ENCODE peak calls at places on chromosomes 1 and 21, in six cellular contexts. One of them, this sample, is unnamed.

GRCh38 chr1:204301171-204301957 is 58.4 kb downstream of the PLEKHA6 start:
- DNase-seq in mesendoderm: no peak
- DNase-seq in substantia nigra: no peak
- DNase-seq in stimulated activated CD8-positive, alpha-beta memory T cell treated with anti-CD3 and anti-CD28 coated beads, Interleukin-7, amount 100 ng/mL, for 4 hours: no peak
- DNase-seq in activated CD4-positive, alpha-beta T cell treated with anti-CD3 and anti-CD28 coated beads for 24 hours: no peak
- DNase-seq in HFFc6: no peak
- DNase-seq in this sample: no peak

GRCh38 chr21:31110430-31110829 is 72.2 kb upstream of the KRTAP19-8 start:
- DNase-seq in mesendoderm: no peak
- DNase-seq in stimulated activated CD8-positive, alpha-beta memory T cell treated with anti-CD3 and anti-CD28 coated beads, Interleukin-7, amount 100 ng/mL, for 4 hours: no peak
- DNase-seq in HFFc6: no peak
- DNase-seq in substantia nigra: no peak
- DNase-seq in activated CD4-positive, alpha-beta T cell treated with anti-CD3 and anti-CD28 coated beads for 24 hours: no peak
- DNase-seq in this sample: no peak

GRCh38 chr1:246067432-246068021 is 439.6 kb downstream of the SMYD3 start:
- DNase-seq in activated CD4-positive, alpha-beta T cell treated with anti-CD3 and anti-CD28 coated beads for 24 hours: no peak
- DNase-seq in substantia nigra: no peak
- DNase-seq in stimulated activated CD8-positive, alpha-beta memory T cell treated with anti-CD3 and anti-CD28 coated beads, Interleukin-7, amount 100 ng/mL, for 4 hours: no peak
- DNase-seq in HFFc6: peak; percentile 37
- DNase-seq in mesendoderm: no peak
- DNase-seq in this sample: no peak

GRCh38 chr1:206591236-206591635 is 21.0 kb downstream of the EIF2D start:
- DNase-seq in stimulated activated CD8-positive, alpha-beta memory T cell treated with anti-CD3 and anti-CD28 coated beads, Interleukin-7, amount 100 ng/mL, for 4 hours: no peak
- DNase-seq in HFFc6: no peak
- DNase-seq in substantia nigra: no peak
- DNase-seq in activated CD4-positive, alpha-beta T cell treated with anti-CD3 and anti-CD28 coated beads for 24 hours: no peak
- DNase-seq in mesendoderm: no peak
- DNase-seq in this sample: no peak

GRCh38 chr1:96683931-96684330 is 37.7 kb upstream of the PTBP2 start:
- DNase-seq in activated CD4-positive, alpha-beta T cell treated with anti-CD3 and anti-CD28 coated beads for 24 hours: no peak
- DNase-seq in stimulated activated CD8-positive, alpha-beta memory T cell treated with anti-CD3 and anti-CD28 coated beads, Interleukin-7, amount 100 ng/mL, for 4 hours: no peak
- DNase-seq in substantia nigra: no peak
- DNase-seq in mesendoderm: no peak
- DNase-seq in HFFc6: no peak
- DNase-seq in this sample: no peak

GRCh38 chr1:18865176-18865575 is 5.7 kb upstream of the TAS1R2 start:
- DNase-seq in activated CD4-positive, alpha-beta T cell treated with anti-CD3 and anti-CD28 coated beads for 24 hours: no peak
- DNase-seq in substantia nigra: no peak
- DNase-seq in stimulated activated CD8-positive, alpha-beta memory T cell treated with anti-CD3 and anti-CD28 coated beads, Interleukin-7, amount 100 ng/mL, for 4 hours: no peak
- DNase-seq in mesendoderm: no peak
- DNase-seq in HFFc6: no peak
- DNase-seq in this sample: no peak

GRCh38 chr1:7975212-7975865 is 13.8 kb downstream of the PARK7 start:
- DNase-seq in HFFc6: peak; percentile 77
- DNase-seq in mesendoderm: peak; percentile 91
- DNase-seq in substantia nigra: peak; percentile 13
- DNase-seq in stimulated activated CD8-positive, alpha-beta memory T cell treated with anti-CD3 and anti-CD28 coated beads, Interleukin-7, amount 100 ng/mL, for 4 hours: no peak
- DNase-seq in activated CD4-positive, alpha-beta T cell treated with anti-CD3 and anti-CD28 coated beads for 24 hours: no peak
- DNase-seq in this sample: no peak

GRCh38 chr1:151106891-151107290 is 36.3 kb downstream of the GABPB2 start:
- DNase-seq in stimulated activated CD8-positive, alpha-beta memory T cell treated with anti-CD3 and anti-CD28 coated beads, Interleukin-7, amount 100 ng/mL, for 4 hours: no peak
- DNase-seq in substantia nigra: no peak
- DNase-seq in HFFc6: peak; percentile 45
- DNase-seq in mesendoderm: no peak
- DNase-seq in activated CD4-positive, alpha-beta T cell treated with anti-CD3 and anti-CD28 coated beads for 24 hours: no peak
- DNase-seq in this sample: no peak

GRCh38 chr1:77347646-77348045 is 65.8 kb downstream of the AK5 start:
- DNase-seq in activated CD4-positive, alpha-beta T cell treated with anti-CD3 and anti-CD28 coated beads for 24 hours: peak; percentile 4
- DNase-seq in mesendoderm: peak; percentile 69
- DNase-seq in substantia nigra: no peak
- DNase-seq in HFFc6: peak; percentile 96
- DNase-seq in stimulated activated CD8-positive, alpha-beta memory T cell treated with anti-CD3 and anti-CD28 coated beads, Interleukin-7, amount 100 ng/mL, for 4 hours: no peak
- DNase-seq in this sample: no peak

GRCh38 chr1:7781923-7782495 is 2.1 kb upstream of the PER3 start:
- DNase-seq in HFFc6: no peak
- DNase-seq in substantia nigra: no peak
- DNase-seq in activated CD4-positive, alpha-beta T cell treated with anti-CD3 and anti-CD28 coated beads for 24 hours: no peak
- DNase-seq in stimulated activated CD8-positive, alpha-beta memory T cell treated with anti-CD3 and anti-CD28 coated beads, Interleukin-7, amount 100 ng/mL, for 4 hours: no peak
- DNase-seq in mesendoderm: no peak
- DNase-seq in this sample: no peak

GRCh38 chr1:200654660-200655059 is 15.0 kb downstream of the DDX59 start:
- DNase-seq in activated CD4-positive, alpha-beta T cell treated with anti-CD3 and anti-CD28 coated beads for 24 hours: no peak
- DNase-seq in mesendoderm: no peak
- DNase-seq in stimulated activated CD8-positive, alpha-beta memory T cell treated with anti-CD3 and anti-CD28 coated beads, Interleukin-7, amount 100 ng/mL, for 4 hours: no peak
- DNase-seq in substantia nigra: no peak
- DNase-seq in HFFc6: no peak
- DNase-seq in this sample: peak; percentile 36

GRCh38 chr1:33111965-33112364 is 31.0 kb downstream of the AZIN2 start:
- DNase-seq in substantia nigra: no peak
- DNase-seq in HFFc6: peak; percentile 37
- DNase-seq in activated CD4-positive, alpha-beta T cell treated with anti-CD3 and anti-CD28 coated beads for 24 hours: no peak
- DNase-seq in mesendoderm: no peak
- DNase-seq in stimulated activated CD8-positive, alpha-beta memory T cell treated with anti-CD3 and anti-CD28 coated beads, Interleukin-7, amount 100 ng/mL, for 4 hours: no peak
- DNase-seq in this sample: no peak

GRCh38 chr1:70487910-70488665 is 77.0 kb downstream of the CTH start:
- DNase-seq in mesendoderm: peak; percentile 91
- DNase-seq in stimulated activated CD8-positive, alpha-beta memory T cell treated with anti-CD3 and anti-CD28 coated beads, Interleukin-7, amount 100 ng/mL, for 4 hours: no peak
- DNase-seq in activated CD4-positive, alpha-beta T cell treated with anti-CD3 and anti-CD28 coated beads for 24 hours: no peak
- DNase-seq in substantia nigra: no peak
- DNase-seq in HFFc6: peak; percentile 0
- DNase-seq in this sample: peak; percentile 2

GRCh38 chr1:208253177-208253576 is 9.0 kb upstream of the PLXNA2 start:
- DNase-seq in activated CD4-positive, alpha-beta T cell treated with anti-CD3 and anti-CD28 coated beads for 24 hours: no peak
- DNase-seq in HFFc6: no peak
- DNase-seq in substantia nigra: no peak
- DNase-seq in mesendoderm: no peak
- DNase-seq in stimulated activated CD8-positive, alpha-beta memory T cell treated with anti-CD3 and anti-CD28 coated beads, Interleukin-7, amount 100 ng/mL, for 4 hours: no peak
- DNase-seq in this sample: no peak

GRCh38 chr1:239816090-239816812 is 275.4 kb upstream of the FMN2 start:
- DNase-seq in substantia nigra: no peak
- DNase-seq in mesendoderm: peak; percentile 92
- DNase-seq in HFFc6: peak; percentile 73
- DNase-seq in activated CD4-positive, alpha-beta T cell treated with anti-CD3 and anti-CD28 coated beads for 24 hours: no peak
- DNase-seq in stimulated activated CD8-positive, alpha-beta memory T cell treated with anti-CD3 and anti-CD28 coated beads, Interleukin-7, amount 100 ng/mL, for 4 hours: no peak
- DNase-seq in this sample: no peak

GRCh38 chr1:14017531-14017961 is 317.6 kb downstream of the PRDM2 start:
- DNase-seq in mesendoderm: no peak
- DNase-seq in substantia nigra: no peak
- DNase-seq in HFFc6: no peak
- DNase-seq in activated CD4-positive, alpha-beta T cell treated with anti-CD3 and anti-CD28 coated beads for 24 hours: no peak
- DNase-seq in stimulated activated CD8-positive, alpha-beta memory T cell treated with anti-CD3 and anti-CD28 coated beads, Interleukin-7, amount 100 ng/mL, for 4 hours: no peak
- DNase-seq in this sample: no peak

GRCh38 chr1:82162526-82163420 is 362.0 kb downstream of the ADGRL2 start:
- DNase-seq in activated CD4-positive, alpha-beta T cell treated with anti-CD3 and anti-CD28 coated beads for 24 hours: no peak
- DNase-seq in stimulated activated CD8-positive, alpha-beta memory T cell treated with anti-CD3 and anti-CD28 coated beads, Interleukin-7, amount 100 ng/mL, for 4 hours: no peak
- DNase-seq in HFFc6: no peak
- DNase-seq in substantia nigra: no peak
- DNase-seq in mesendoderm: no peak
- DNase-seq in this sample: no peak

GRCh38 chr21:37578471-37579126 is 212.0 kb downstream of the DYRK1A start:
- DNase-seq in substantia nigra: no peak
- DNase-seq in mesendoderm: no peak
- DNase-seq in stimulated activated CD8-positive, alpha-beta memory T cell treated with anti-CD3 and anti-CD28 coated beads, Interleukin-7, amount 100 ng/mL, for 4 hours: no peak
- DNase-seq in HFFc6: no peak
- DNase-seq in activated CD4-positive, alpha-beta T cell treated with anti-CD3 and anti-CD28 coated beads for 24 hours: no peak
- DNase-seq in this sample: no peak

GRCh38 chr1:30111431-30111830 is 612.0 kb downstream of the MATN1 start:
- DNase-seq in stimulated activated CD8-positive, alpha-beta memory T cell treated with anti-CD3 and anti-CD28 coated beads, Interleukin-7, amount 100 ng/mL, for 4 hours: no peak
- DNase-seq in HFFc6: peak; percentile 32
- DNase-seq in substantia nigra: no peak
- DNase-seq in activated CD4-positive, alpha-beta T cell treated with anti-CD3 and anti-CD28 coated beads for 24 hours: peak; percentile 5
- DNase-seq in mesendoderm: peak; percentile 68
- DNase-seq in this sample: no peak

GRCh38 chr21:36169465-36170128 is 13.0 kb downstream of the DOP1B start:
- DNase-seq in mesendoderm: peak; percentile 33
- DNase-seq in substantia nigra: no peak
- DNase-seq in HFFc6: no peak
- DNase-seq in activated CD4-positive, alpha-beta T cell treated with anti-CD3 and anti-CD28 coated beads for 24 hours: no peak
- DNase-seq in stimulated activated CD8-positive, alpha-beta memory T cell treated with anti-CD3 and anti-CD28 coated beads, Interleukin-7, amount 100 ng/mL, for 4 hours: no peak
- DNase-seq in this sample: no peak

GRCh38 chr1:44677201-44677520 is 2.6 kb downstream of the ARMH1 start:
- DNase-seq in substantia nigra: no peak
- DNase-seq in activated CD4-positive, alpha-beta T cell treated with anti-CD3 and anti-CD28 coated beads for 24 hours: no peak
- DNase-seq in mesendoderm: peak; percentile 57
- DNase-seq in stimulated activated CD8-positive, alpha-beta memory T cell treated with anti-CD3 and anti-CD28 coated beads, Interleukin-7, amount 100 ng/mL, for 4 hours: no peak
- DNase-seq in HFFc6: peak; percentile 76
- DNase-seq in this sample: no peak

GRCh38 chr1:20640183-20640597 is 6.9 kb downstream of the PINK1 start:
- DNase-seq in activated CD4-positive, alpha-beta T cell treated with anti-CD3 and anti-CD28 coated beads for 24 hours: peak; percentile 48
- DNase-seq in stimulated activated CD8-positive, alpha-beta memory T cell treated with anti-CD3 and anti-CD28 coated beads, Interleukin-7, amount 100 ng/mL, for 4 hours: peak; percentile 32
- DNase-seq in HFFc6: peak; percentile 43
- DNase-seq in substantia nigra: no peak
- DNase-seq in mesendoderm: peak; percentile 67
- DNase-seq in this sample: peak; percentile 51

GRCh38 chr1:44842763-44843655 is at the start of gene PTCH2:
- DNase-seq in stimulated activated CD8-positive, alpha-beta memory T cell treated with anti-CD3 and anti-CD28 coated beads, Interleukin-7, amount 100 ng/mL, for 4 hours: peak; percentile 21
- DNase-seq in activated CD4-positive, alpha-beta T cell treated with anti-CD3 and anti-CD28 coated beads for 24 hours: no peak
- DNase-seq in substantia nigra: peak; percentile 24
- DNase-seq in mesendoderm: peak; percentile 88
- DNase-seq in HFFc6: no peak
- DNase-seq in this sample: peak; percentile 53

GRCh38 chr1:180178511-180179161 is 24.0 kb downstream of the QSOX1 start:
- DNase-seq in activated CD4-positive, alpha-beta T cell treated with anti-CD3 and anti-CD28 coated beads for 24 hours: peak; percentile 60
- DNase-seq in substantia nigra: no peak
- DNase-seq in HFFc6: peak; percentile 29
- DNase-seq in stimulated activated CD8-positive, alpha-beta memory T cell treated with anti-CD3 and anti-CD28 coated beads, Interleukin-7, amount 100 ng/mL, for 4 hours: peak; percentile 28
- DNase-seq in mesendoderm: peak; percentile 61
- DNase-seq in this sample: peak; percentile 75

GRCh38 chr1:54488065-54488750 is 59.8 kb upstream of the ACOT11 start:
- DNase-seq in stimulated activated CD8-positive, alpha-beta memory T cell treated with anti-CD3 and anti-CD28 coated beads, Interleukin-7, amount 100 ng/mL, for 4 hours: peak; percentile 71
- DNase-seq in activated CD4-positive, alpha-beta T cell treated with anti-CD3 and anti-CD28 coated beads for 24 hours: peak; percentile 61
- DNase-seq in HFFc6: peak; percentile 88
- DNase-seq in substantia nigra: peak; percentile 70
- DNase-seq in mesendoderm: peak; percentile 95
- DNase-seq in this sample: peak; percentile 79

GRCh38 chr1:220511785-220512184 is 16.2 kb upstream of the MARK1 start:
- DNase-seq in mesendoderm: peak; percentile 90
- DNase-seq in substantia nigra: no peak
- DNase-seq in activated CD4-positive, alpha-beta T cell treated with anti-CD3 and anti-CD28 coated beads for 24 hours: no peak
- DNase-seq in HFFc6: no peak
- DNase-seq in stimulated activated CD8-positive, alpha-beta memory T cell treated with anti-CD3 and anti-CD28 coated beads, Interleukin-7, amount 100 ng/mL, for 4 hours: no peak
- DNase-seq in this sample: no peak

GRCh38 chr21:44722701-44723100 is 11.3 kb upstream of the TSPEAR start:
- DNase-seq in activated CD4-positive, alpha-beta T cell treated with anti-CD3 and anti-CD28 coated beads for 24 hours: no peak
- DNase-seq in mesendoderm: no peak
- DNase-seq in substantia nigra: no peak
- DNase-seq in HFFc6: no peak
- DNase-seq in stimulated activated CD8-positive, alpha-beta memory T cell treated with anti-CD3 and anti-CD28 coated beads, Interleukin-7, amount 100 ng/mL, for 4 hours: no peak
- DNase-seq in this sample: no peak

GRCh38 chr1:22237433-22238093 is 94.7 kb upstream of the WNT4 start:
- DNase-seq in stimulated activated CD8-positive, alpha-beta memory T cell treated with anti-CD3 and anti-CD28 coated beads, Interleukin-7, amount 100 ng/mL, for 4 hours: no peak
- DNase-seq in mesendoderm: no peak
- DNase-seq in substantia nigra: no peak
- DNase-seq in activated CD4-positive, alpha-beta T cell treated with anti-CD3 and anti-CD28 coated beads for 24 hours: no peak
- DNase-seq in HFFc6: no peak
- DNase-seq in this sample: no peak

GRCh38 chr1:10046356-10047085 is 13.8 kb downstream of the UBE4B start:
- DNase-seq in HFFc6: no peak
- DNase-seq in mesendoderm: no peak
- DNase-seq in substantia nigra: no peak
- DNase-seq in stimulated activated CD8-positive, alpha-beta memory T cell treated with anti-CD3 and anti-CD28 coated beads, Interleukin-7, amount 100 ng/mL, for 4 hours: no peak
- DNase-seq in activated CD4-positive, alpha-beta T cell treated with anti-CD3 and anti-CD28 coated beads for 24 hours: no peak
- DNase-seq in this sample: no peak

GRCh38 chr1:156540955-156541354 is 31.4 kb downstream of the IQGAP3 start:
- DNase-seq in stimulated activated CD8-positive, alpha-beta memory T cell treated with anti-CD3 and anti-CD28 coated beads, Interleukin-7, amount 100 ng/mL, for 4 hours: no peak
- DNase-seq in substantia nigra: no peak
- DNase-seq in HFFc6: no peak
- DNase-seq in mesendoderm: no peak
- DNase-seq in activated CD4-positive, alpha-beta T cell treated with anti-CD3 and anti-CD28 coated beads for 24 hours: no peak
- DNase-seq in this sample: no peak

GRCh38 chr21:26782349-26782748 is 62.9 kb downstream of the ADAMTS1 start:
- DNase-seq in HFFc6: no peak
- DNase-seq in mesendoderm: no peak
- DNase-seq in activated CD4-positive, alpha-beta T cell treated with anti-CD3 and anti-CD28 coated beads for 24 hours: no peak
- DNase-seq in stimulated activated CD8-positive, alpha-beta memory T cell treated with anti-CD3 and anti-CD28 coated beads, Interleukin-7, amount 100 ng/mL, for 4 hours: no peak
- DNase-seq in substantia nigra: no peak
- DNase-seq in this sample: no peak